ENCODE peak calls at places on chromosome 11, in five cellular contexts. One of them, this sample, is unnamed.

GRCh38 chr11:9180784-9181183 is 84.4 kb downstream of the DENND5A start:
- DNase-seq in AG10803: peak; percentile 69
- DNase-seq in astrocyte of the spinal cord: peak; percentile 17
- DNase-seq in kidney epithelial cell: no peak
- DNase-seq in epithelial cell of esophagus: no peak
- DNase-seq in this sample: no peak

GRCh38 chr11:29224739-29225384 is 792.0 kb downstream of the KCNA4 start:
- DNase-seq in AG10803: no peak
- DNase-seq in astrocyte of the spinal cord: no peak
- DNase-seq in kidney epithelial cell: no peak
- DNase-seq in epithelial cell of esophagus: peak; percentile 5
- DNase-seq in this sample: no peak

GRCh38 chr11:63573881-63574855 is 11.0 kb upstream of the PLAAT2 start:
- DNase-seq in AG10803: peak; percentile 55
- DNase-seq in astrocyte of the spinal cord: peak; percentile 80
- DNase-seq in kidney epithelial cell: no peak
- DNase-seq in epithelial cell of esophagus: no peak
- DNase-seq in this sample: no peak

GRCh38 chr11:86292912-86293606 is 9.0 kb upstream of the HIKESHI start:
- DNase-seq in AG10803: no peak
- DNase-seq in astrocyte of the spinal cord: no peak
- DNase-seq in kidney epithelial cell: no peak
- DNase-seq in epithelial cell of esophagus: no peak
- DNase-seq in this sample: no peak

GRCh38 chr11:120207517-120207916 is 3.3 kb upstream of the OAF start:
- DNase-seq in AG10803: no peak
- DNase-seq in astrocyte of the spinal cord: no peak
- DNase-seq in kidney epithelial cell: no peak
- DNase-seq in epithelial cell of esophagus: no peak
- DNase-seq in this sample: no peak

GRCh38 chr11:35787626-35788025 is 125.1 kb downstream of the TRIM44 start:
- DNase-seq in AG10803: peak; percentile 33
- DNase-seq in astrocyte of the spinal cord: peak; percentile 32
- DNase-seq in kidney epithelial cell: no peak
- DNase-seq in epithelial cell of esophagus: no peak
- DNase-seq in this sample: no peak

GRCh38 chr11:64933935-64934693 is 1.6 kb downstream of the GPHA2 start:
- DNase-seq in AG10803: no peak
- DNase-seq in astrocyte of the spinal cord: no peak
- DNase-seq in kidney epithelial cell: no peak
- DNase-seq in epithelial cell of esophagus: no peak
- DNase-seq in this sample: peak; percentile 71

GRCh38 chr11:62108971-62109391 is 14.8 kb upstream of the INCENP start:
- DNase-seq in AG10803: peak; percentile 53
- DNase-seq in astrocyte of the spinal cord: peak; percentile 53
- DNase-seq in kidney epithelial cell: peak; percentile 44
- DNase-seq in epithelial cell of esophagus: peak; percentile 59
- DNase-seq in this sample: no peak

GRCh38 chr11:9092846-9093778 is 1.7 kb upstream of the SCUBE2 start:
- DNase-seq in AG10803: no peak
- DNase-seq in astrocyte of the spinal cord: peak; percentile 6
- DNase-seq in kidney epithelial cell: no peak
- DNase-seq in epithelial cell of esophagus: no peak
- DNase-seq in this sample: no peak

GRCh38 chr11:93940395-93940794 is 80.8 kb upstream of the HEPHL1 start:
- DNase-seq in AG10803: no peak
- DNase-seq in astrocyte of the spinal cord: no peak
- DNase-seq in kidney epithelial cell: no peak
- DNase-seq in epithelial cell of esophagus: no peak
- DNase-seq in this sample: no peak

GRCh38 chr11:27679136-27680015 is 20.9 kb downstream of the BDNF start:
- DNase-seq in AG10803: no peak
- DNase-seq in astrocyte of the spinal cord: no peak
- DNase-seq in kidney epithelial cell: no peak
- DNase-seq in epithelial cell of esophagus: no peak
- DNase-seq in this sample: no peak

DNA sequence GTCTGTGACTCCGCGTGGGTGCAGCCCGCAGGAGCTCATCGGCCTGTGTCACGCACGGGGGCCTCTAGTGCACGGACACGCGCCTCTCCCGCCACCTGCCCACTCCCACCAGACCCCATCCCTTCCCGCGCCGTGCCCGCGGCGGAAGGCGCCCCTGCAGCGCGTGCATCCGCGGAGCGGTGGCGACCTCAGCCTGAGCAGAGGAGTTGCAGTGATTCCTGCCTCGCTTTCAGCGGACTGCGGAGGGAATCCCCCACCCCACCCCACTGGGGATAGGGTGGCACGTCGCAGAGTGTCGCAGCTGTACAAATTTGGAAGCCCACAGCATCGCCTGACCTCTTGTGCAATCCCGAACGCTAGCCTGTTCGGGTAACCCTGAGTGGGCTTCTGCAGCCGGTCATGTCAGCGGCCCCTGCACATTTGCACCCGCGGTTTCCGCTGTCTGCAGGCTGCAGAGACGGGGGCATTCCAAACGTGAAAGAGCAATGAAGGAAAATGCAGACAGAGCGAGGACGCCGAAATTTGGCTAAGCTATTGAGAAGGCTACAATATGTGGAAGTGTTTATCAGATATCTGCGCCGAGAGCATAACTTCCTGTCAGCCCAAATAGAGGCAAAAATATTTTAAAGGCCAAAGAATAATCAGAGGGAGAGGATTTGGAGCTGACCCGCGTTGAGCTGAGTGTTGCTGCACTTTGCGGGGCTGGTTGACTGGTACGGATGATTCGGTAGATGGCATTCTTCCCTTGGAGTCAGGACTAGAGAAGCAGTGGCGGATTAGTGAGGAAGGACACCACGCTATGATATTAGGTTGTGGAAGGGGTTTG is 619 bp upstream of the ARHGAP20 start:
- DNase-seq in AG10803: peak; percentile 1
- DNase-seq in astrocyte of the spinal cord: peak; percentile 60
- DNase-seq in kidney epithelial cell: no peak
- DNase-seq in epithelial cell of esophagus: peak; percentile 29
- DNase-seq in this sample: peak; percentile 86
- TF ChIP-seq CTCF in AG10803: peak; percentile 3
- TF ChIP-seq CTCF in astrocyte of the spinal cord: peak; percentile 19
- TF ChIP-seq CTCF in kidney epithelial cell: no peak
- TF ChIP-seq CTCF in epithelial cell of esophagus: no peak
- TF ChIP-seq CTCF in this sample: peak; percentile 71

DNA sequence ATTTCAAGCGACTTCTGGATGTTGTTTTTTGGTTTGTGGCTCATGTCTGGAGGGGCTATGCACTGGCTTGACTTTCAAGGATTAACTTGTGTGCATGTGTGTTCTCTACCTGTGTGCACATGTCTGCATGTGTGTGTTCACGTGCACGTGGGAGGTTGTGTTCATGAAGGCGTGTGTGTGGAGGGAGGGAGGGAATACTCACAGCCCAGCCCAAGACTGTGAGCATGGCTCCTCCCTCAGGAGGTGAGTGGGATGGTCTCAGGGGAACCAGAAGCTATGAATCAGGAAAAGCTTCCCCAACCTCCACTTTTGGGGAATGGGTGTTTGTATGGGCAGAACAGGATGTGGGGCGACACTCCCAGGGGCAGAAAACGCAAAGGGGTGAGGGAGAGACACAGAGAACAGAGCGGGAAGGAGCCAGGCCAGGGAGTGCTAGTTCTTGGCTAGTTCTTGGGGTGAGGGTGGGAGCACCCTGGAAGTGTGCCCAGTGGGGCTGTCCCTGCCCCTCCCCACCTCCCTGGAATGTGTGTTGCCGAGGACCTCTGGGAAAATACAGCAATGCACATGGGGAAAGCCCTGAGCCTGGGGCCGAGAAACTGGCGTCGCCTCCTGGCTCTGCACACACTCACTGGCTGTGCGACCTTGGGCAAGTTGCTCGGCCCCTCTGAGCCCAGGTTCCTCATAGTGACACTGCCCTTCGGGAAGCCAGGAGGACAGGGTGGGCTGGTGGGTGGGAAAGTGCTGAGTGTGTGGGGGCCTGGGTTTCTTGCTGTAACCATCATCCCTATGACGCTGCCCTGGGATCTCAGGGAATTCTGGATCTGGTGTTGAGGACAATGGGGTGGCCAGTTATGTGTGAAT is 16.9 kb upstream of the ALX4 start:
- DNase-seq in AG10803: no peak
- DNase-seq in astrocyte of the spinal cord: no peak
- DNase-seq in kidney epithelial cell: no peak
- DNase-seq in epithelial cell of esophagus: peak; percentile 18
- DNase-seq in this sample: no peak
- TF ChIP-seq CTCF in AG10803: peak; percentile 21
- TF ChIP-seq CTCF in astrocyte of the spinal cord: peak; percentile 22
- TF ChIP-seq CTCF in kidney epithelial cell: no peak
- TF ChIP-seq CTCF in epithelial cell of esophagus: no peak
- TF ChIP-seq CTCF in this sample: peak; percentile 28

DNA sequence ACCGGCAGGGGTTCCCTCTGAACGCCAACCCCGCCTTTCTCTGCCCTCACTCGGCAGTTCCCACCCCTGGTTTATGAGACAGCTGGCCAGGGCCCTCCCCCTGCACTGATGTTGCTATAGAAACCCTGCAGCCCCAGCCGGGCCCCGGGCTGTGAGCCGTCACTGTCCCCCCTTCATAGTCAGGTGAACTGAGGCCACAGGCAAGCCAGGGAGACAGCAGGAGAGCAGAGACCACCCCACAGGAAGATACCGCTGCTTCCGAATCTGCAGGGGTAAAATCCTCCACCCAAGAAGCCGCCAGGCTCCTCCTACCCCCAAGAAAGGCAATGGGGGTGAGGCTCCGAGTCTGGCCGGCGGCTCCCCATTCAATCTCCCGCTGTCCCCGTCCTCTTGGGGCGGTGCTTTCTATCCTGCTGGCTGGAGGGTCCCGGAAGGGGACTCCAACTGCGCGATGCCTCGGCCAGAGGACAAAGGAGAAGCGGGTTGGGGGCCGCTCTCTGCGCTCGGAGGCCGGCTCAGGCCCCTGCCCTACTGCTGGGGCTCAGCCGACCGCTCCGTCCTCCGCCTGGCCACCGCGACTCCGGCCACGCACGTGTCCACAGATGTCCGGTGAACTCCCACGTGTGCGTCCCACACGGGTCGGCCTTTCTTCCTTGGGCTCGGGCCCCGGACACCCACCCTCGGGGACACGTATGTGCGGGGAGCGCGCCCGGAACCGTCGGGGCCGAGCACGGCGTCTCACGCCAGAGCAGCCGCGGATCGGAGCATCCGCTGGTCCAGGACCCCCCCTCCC is 585 bp downstream of the SLC25A22 start:
- DNase-seq in AG10803: peak; percentile 71
- DNase-seq in astrocyte of the spinal cord: peak; percentile 91
- DNase-seq in kidney epithelial cell: no peak
- DNase-seq in epithelial cell of esophagus: peak; percentile 80
- DNase-seq in this sample: no peak
- TF ChIP-seq CTCF in AG10803: no peak
- TF ChIP-seq CTCF in astrocyte of the spinal cord: no peak
- TF ChIP-seq CTCF in kidney epithelial cell: no peak
- TF ChIP-seq CTCF in epithelial cell of esophagus: no peak
- TF ChIP-seq CTCF in this sample: no peak

DNA sequence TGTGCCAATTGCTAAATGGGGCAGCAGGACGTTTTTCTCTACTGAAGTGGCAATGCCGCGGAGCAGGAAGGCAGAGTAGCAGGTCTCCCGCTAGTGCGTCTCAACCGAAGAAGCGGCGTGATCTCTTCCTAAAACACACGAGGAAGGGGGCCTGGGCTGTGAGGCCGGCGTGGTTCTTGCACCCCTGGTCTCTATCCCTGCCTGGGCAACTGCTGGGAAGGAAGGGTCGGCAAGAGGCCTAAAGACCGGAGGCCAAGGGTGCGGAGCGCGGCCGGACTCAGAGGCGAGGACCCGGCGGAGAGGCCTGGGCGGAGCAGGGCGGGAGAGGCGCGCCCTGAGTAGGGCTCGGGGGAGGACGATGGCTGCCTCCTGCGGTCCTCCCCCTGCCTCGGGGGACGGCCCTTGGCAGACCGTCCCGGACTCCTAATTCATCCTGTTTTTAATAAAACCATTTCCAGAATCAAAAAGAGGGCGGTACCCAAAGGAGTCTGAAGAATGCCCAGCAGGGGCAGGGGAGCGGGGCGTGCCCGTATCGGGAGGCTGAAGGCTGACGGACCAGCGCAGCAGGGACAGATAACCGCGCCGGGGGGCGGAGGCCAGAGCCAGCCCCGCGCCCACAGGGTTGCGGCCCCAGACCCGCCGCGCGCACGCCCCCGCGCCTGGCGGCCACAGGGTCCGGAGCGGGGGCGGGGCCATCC is 559 bp upstream of the APLP2 start:
- DNase-seq in AG10803: peak; percentile 95
- DNase-seq in astrocyte of the spinal cord: peak; percentile 90
- DNase-seq in kidney epithelial cell: peak; percentile 42
- DNase-seq in epithelial cell of esophagus: peak; percentile 79
- DNase-seq in this sample: no peak
- TF ChIP-seq CTCF in AG10803: peak; percentile 29
- TF ChIP-seq CTCF in astrocyte of the spinal cord: peak; percentile 16
- TF ChIP-seq CTCF in kidney epithelial cell: no peak
- TF ChIP-seq CTCF in epithelial cell of esophagus: peak; percentile 21
- TF ChIP-seq CTCF in this sample: peak; percentile 53

DNA sequence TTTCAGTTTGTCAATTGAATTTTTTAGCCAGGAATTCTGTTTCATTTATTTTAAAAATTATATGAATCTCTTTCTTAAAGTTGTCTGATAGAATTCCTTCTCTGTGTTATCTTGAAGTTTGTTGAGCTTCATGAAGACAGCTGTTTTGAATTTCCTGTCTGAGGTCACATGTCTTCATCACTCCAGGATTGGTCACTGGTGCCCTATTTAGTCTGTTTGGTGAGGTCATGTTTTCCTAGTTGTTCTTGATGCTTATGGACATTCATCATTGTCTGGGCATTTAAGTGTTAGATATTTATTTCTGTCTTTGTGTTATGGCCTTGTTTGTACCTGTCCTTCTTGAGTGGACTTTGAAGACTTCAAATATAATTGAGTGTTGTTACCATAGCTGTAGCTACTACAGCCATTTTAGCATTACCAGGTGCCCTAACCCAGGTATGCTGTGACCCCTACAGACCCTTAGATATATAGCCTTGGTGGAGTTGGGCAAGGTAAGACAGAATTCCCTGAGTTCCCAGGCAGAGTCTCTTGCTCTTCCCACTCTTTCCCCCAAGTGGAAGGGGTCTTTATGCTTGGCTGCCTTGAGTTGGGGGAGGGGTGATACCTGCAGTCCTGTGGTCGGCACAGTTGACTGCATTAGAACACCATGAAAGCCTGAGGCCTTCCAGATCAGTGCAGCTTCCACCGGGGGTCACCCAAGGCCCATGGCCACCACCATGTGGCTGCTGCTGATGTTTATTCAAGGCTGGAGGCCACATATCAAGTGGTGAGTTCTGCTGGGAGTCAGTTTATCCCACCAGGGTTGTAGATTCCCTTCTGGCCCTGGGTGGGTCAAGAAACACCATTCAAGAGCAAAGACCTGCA is 229.6 kb downstream of the DYNC2H1 start:
- DNase-seq in AG10803: peak; percentile 44
- DNase-seq in astrocyte of the spinal cord: peak; percentile 36
- DNase-seq in kidney epithelial cell: no peak
- DNase-seq in epithelial cell of esophagus: peak; percentile 13
- DNase-seq in this sample: no peak
- TF ChIP-seq CTCF in AG10803: peak; percentile 18
- TF ChIP-seq CTCF in astrocyte of the spinal cord: peak; percentile 25
- TF ChIP-seq CTCF in kidney epithelial cell: peak; percentile 53
- TF ChIP-seq CTCF in epithelial cell of esophagus: peak; percentile 24
- TF ChIP-seq CTCF in this sample: peak; percentile 40

GRCh38 chr11:24679686-24680318 is 182.9 kb downstream of the LUZP2 start:
- DNase-seq in AG10803: no peak
- DNase-seq in astrocyte of the spinal cord: no peak
- DNase-seq in kidney epithelial cell: no peak
- DNase-seq in epithelial cell of esophagus: no peak
- DNase-seq in this sample: no peak
- TF ChIP-seq CTCF in AG10803: no peak
- TF ChIP-seq CTCF in astrocyte of the spinal cord: no peak
- TF ChIP-seq CTCF in kidney epithelial cell: no peak
- TF ChIP-seq CTCF in epithelial cell of esophagus: no peak
- TF ChIP-seq CTCF in this sample: no peak

GRCh38 chr11:121864660-121865059 is 251.4 kb downstream of the BLID start:
- DNase-seq in AG10803: no peak
- DNase-seq in astrocyte of the spinal cord: no peak
- DNase-seq in kidney epithelial cell: no peak
- DNase-seq in epithelial cell of esophagus: no peak
- DNase-seq in this sample: no peak
- TF ChIP-seq CTCF in AG10803: no peak
- TF ChIP-seq CTCF in astrocyte of the spinal cord: no peak
- TF ChIP-seq CTCF in kidney epithelial cell: no peak
- TF ChIP-seq CTCF in epithelial cell of esophagus: no peak
- TF ChIP-seq CTCF in this sample: peak; percentile 26

This sample was measured in chondrocyte.